ENCODE peak calls at places on chromosomes 1 and 21, in five cellular contexts. Z, Q, X, J and D are unnamed samples.

GRCh38 chr1:235938714-235939487 is 72.2 kb upstream of the LYST start:
- DNase-seq in J (no peak), X (no peak), Q (no peak), Z (no peak), D (no peak)

GRCh38 chr1:234529661-234530237 is 50.8 kb upstream of the TARBP1 start:
- DNase-seq in Q (no peak), J (no peak), X (no peak), Z (no peak), D (no peak)

GRCh38 chr1:223364685-223365382 is 858 bp upstream of the SUSD4 start:
- DNase-seq in Z (no peak), J (peak; percentile 77), Q (no peak), X (no peak), D (no peak)

GRCh38 chr1:175207971-175208370 is 15.4 kb upstream of the KIAA0040 start:
- DNase-seq in Q (no peak), J (no peak), Z (no peak), X (no peak), D (no peak)

GRCh38 chr1:43711524-43712386 is 4.4 kb downstream of the ST3GAL3 start:
- DNase-seq in Q (no peak), J (no peak), X (peak; percentile 65), Z (no peak), D (no peak)

GRCh38 chr1:181113061-181113695 is 24.7 kb downstream of the IER5 start:
- DNase-seq in J (no peak), Z (peak; percentile 63), Q (no peak), X (peak; percentile 88), D (peak; percentile 41)

GRCh38 chr1:156387899-156388813 is 19.1 kb downstream of the RHBG start:
- DNase-seq in X (no peak), J (peak; percentile 75), Z (no peak), Q (no peak), D (peak; percentile 37)

GRCh38 chr1:224178894-224179293 is 4.1 kb upstream of the DEGS1 start:
- DNase-seq in X (no peak), J (no peak), Q (no peak), Z (no peak), D (no peak)

GRCh38 chr1:27147842-27148518 is 6.9 kb downstream of the SLC9A1 start:
- DNase-seq in Z (no peak), Q (peak; percentile 68), J (no peak), X (no peak), D (no peak)

GRCh38 chr1:74246266-74246665 is 11.1 kb downstream of the TNNI3K start:
- DNase-seq in X (no peak), Z (peak; percentile 3), J (no peak), Q (no peak), D (no peak)

GRCh38 chr1:7469255-7469938 is 301.7 kb upstream of the VAMP3 start:
- DNase-seq in Z (no peak), J (no peak), X (no peak), Q (no peak), D (no peak)

GRCh38 chr1:15749399-15750291 is 7.3 kb downstream of the TMEM82 start:
- DNase-seq in Z (no peak), Q (no peak), X (peak; percentile 24), J (peak; percentile 40), D (no peak)

GRCh38 chr1:198837276-198838021 is 198.6 kb downstream of the PTPRC start:
- DNase-seq in Q (peak; percentile 10), Z (no peak), X (peak; percentile 18), J (no peak), D (no peak)

GRCh38 chr1:88062650-88063153 is 621.4 kb upstream of the PKN2 start:
- DNase-seq in Q (no peak), J (no peak), X (no peak), Z (no peak), D (no peak)

GRCh38 chr1:239619190-239619589 is 232.8 kb downstream of the CHRM3 start:
- DNase-seq in Z (no peak), Q (no peak), X (no peak), J (no peak), D (no peak)

GRCh38 chr1:38059632-38060286 is 13.2 kb upstream of the POU3F1 start:
- DNase-seq in Z (no peak), J (no peak), X (no peak), Q (no peak), D (no peak)

GRCh38 chr21:43308511-43309283 is 118.2 kb downstream of the SIK1 start:
- DNase-seq in Q (no peak), Z (no peak), J (no peak), X (no peak), D (no peak)

GRCh38 chr21:21213297-21213696 is 215.1 kb downstream of the NCAM2 start:
- DNase-seq in Z (no peak), X (no peak), Q (no peak), J (no peak), D (no peak)

GRCh38 chr1:44962729-44963128 is 23.7 kb downstream of the EIF2B3 start:
- DNase-seq in Q (no peak), J (no peak), X (no peak), Z (no peak), D (no peak)

GRCh38 chr1:112803906-112804762 is 89.0 kb upstream of the PPM1J start:
- DNase-seq in J (peak; percentile 90), X (peak; percentile 87), Z (peak; percentile 61), Q (peak; percentile 63), D (peak; percentile 88)

GRCh38 chr1:147541672-147542548 is 609 bp downstream of the BCL9 start:
- DNase-seq in Q (peak; percentile 39), Z (no peak), X (peak; percentile 41), J (peak; percentile 83), D (peak; percentile 69)

GRCh38 chr1:109768700-109769325 is 5.1 kb upstream of the EPS8L3 start:
- DNase-seq in X (no peak), Z (no peak), J (no peak), Q (no peak), D (no peak)

GRCh38 chr1:236979149-236979890 is 24.9 kb downstream of the MT1HL1 start:
- DNase-seq in X (no peak), Z (no peak), Q (no peak), J (no peak), D (no peak)

GRCh38 chr1:241990040-241990439 is 8.9 kb downstream of the MAP1LC3C start:
- DNase-seq in J (peak; percentile 47), X (peak; percentile 97), Q (no peak), Z (peak; percentile 76), D (peak; percentile 65)

GRCh38 chr21:37870229-37870628 is 46.0 kb downstream of the KCNJ6 start:
- DNase-seq in J (no peak), X (no peak), Z (no peak), Q (no peak), D (no peak)

GRCh38 chr1:54124472-54124871 is 28.3 kb downstream of the CDCP2 start:
- DNase-seq in Z (no peak), J (peak; percentile 70), Q (no peak), X (no peak), D (peak; percentile 66)

GRCh38 chr1:181490276-181490675 is 7.0 kb downstream of the CACNA1E start:
- DNase-seq in Z (no peak), X (no peak), Q (no peak), J (no peak), D (no peak)

GRCh38 chr1:23118957-23119792 is 49.5 kb downstream of the LUZP1 start:
- DNase-seq in J (no peak), Z (no peak), X (no peak), Q (no peak), D (no peak)
- H3K4me2 ChIP-seq in J (no peak overlapping the region), Z (no peak overlapping the region), X (no peak overlapping the region), Q (peak overlapping the region; percentile 51), D (peak overlapping the region; percentile 5)

DNA sequence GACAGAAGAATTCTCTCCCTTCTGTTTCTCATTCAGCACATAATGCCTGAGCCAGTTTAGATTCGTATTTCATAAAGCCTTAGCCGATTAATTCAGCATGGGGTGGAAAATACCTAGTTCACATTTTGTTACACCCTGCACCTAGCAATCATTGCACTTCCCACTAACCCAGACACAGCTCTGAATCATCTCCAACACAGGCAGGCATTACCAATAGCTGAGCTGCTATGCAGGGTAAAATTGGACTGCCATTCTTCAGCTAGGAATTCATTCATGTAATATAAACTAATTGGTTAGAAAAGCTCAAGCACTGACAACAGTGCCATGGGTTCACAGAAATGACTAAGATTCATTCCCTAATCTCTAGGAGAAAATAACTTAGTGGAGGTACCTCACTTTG is 26.9 kb upstream of the NKAIN1 start:
- DNase-seq in J (no peak), X (no peak), Q (no peak), Z (no peak), D (no peak)
- TF ChIP-seq EZH2phosphoT487 in J (no peak), X (no peak), Q (no peak), Z (no peak), D (no peak)

GRCh38 chr1:165875171-165875570 is 47.8 kb downstream of the UCK2 start:
- DNase-seq in Q (no peak), J (no peak), X (no peak), Z (no peak), D (no peak)

GRCh38 chr1:165869343-165869742 is 41.9 kb downstream of the UCK2 start:
- DNase-seq in J (peak; percentile 27), X (no peak), Z (no peak), Q (no peak), D (no peak)

GRCh38 chr1:165873481-165873880 is 46.1 kb downstream of the UCK2 start:
- DNase-seq in X (no peak), Q (no peak), Z (no peak), J (no peak), D (no peak)

GRCh38 chr1:165874643-165875042 is 47.2 kb downstream of the UCK2 start:
- DNase-seq in Z (no peak), X (no peak), J (no peak), Q (no peak), D (no peak)

DNA sequence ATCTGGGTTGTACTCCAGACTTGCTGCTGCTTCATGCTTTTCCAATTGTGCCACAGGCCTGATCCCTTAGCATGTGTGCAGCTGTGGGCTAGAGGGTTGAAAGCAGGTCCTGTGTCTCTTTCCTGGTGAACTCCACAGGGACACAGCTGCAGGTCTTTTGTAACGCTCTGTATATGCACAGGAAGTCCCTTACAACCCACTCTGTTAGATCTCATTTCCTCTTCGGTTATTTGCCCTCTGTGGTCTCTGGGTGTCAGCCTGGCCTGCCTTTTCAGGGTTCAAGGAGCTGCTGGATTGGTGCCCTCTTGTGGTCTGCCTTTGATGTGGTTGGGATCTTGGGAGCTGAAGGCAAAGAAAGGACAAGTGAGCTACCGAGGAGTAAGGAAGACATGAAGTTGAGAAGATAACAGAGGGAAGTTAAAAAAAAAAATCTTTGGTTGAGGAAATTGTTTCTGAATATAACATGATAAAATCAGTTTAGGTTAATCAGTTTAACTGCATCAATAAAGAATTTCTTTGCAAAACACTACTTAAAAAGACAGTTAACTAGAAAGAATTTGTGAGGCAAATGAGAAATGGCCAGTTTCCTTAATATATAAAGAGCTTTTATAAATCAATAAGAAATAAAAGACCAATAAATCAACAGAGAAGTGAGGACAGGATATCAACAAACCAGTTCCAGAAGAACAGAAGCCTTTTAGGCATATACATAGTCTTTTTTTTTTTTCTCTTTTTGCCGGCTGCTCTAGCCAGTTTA is 44.1 kb downstream of the UCK2 start:
- DNase-seq in J (peak; percentile 75), Q (peak; percentile 84), Z (peak; percentile 79), X (peak; percentile 33), D (peak; percentile 23)
- H3K4me2 ChIP-seq in J (no peak overlapping the region), Q (peak overlapping the region; percentile 58), Z (peak overlapping the region; percentile 52), X (no peak overlapping the region), D (no peak overlapping the region)

GRCh38 chr1:155171836-155172731 is 1.0 kb downstream of the KRTCAP2 start:
- DNase-seq in Q (no peak), J (no peak), Z (no peak), X (no peak), D (no peak)

GRCh38 chr1:155175281-155175926 is 1.8 kb downstream of the TRIM46 start:
- DNase-seq in Q (no peak), J (no peak), Z (no peak), X (no peak), D (no peak)

GRCh38 chr1:155174334-155175280 is 958 bp downstream of the TRIM46 start:
- DNase-seq in Z (no peak), X (peak; percentile 22), J (peak; percentile 87), Q (peak; percentile 50), D (peak; percentile 48)

GRCh38 chr1:155172732-155173477 is at the start of gene KRTCAP2:
- DNase-seq in X (peak; percentile 99), Q (peak; percentile 98), Z (peak; percentile 91), J (peak; percentile 98), D (peak; percentile 98)

GRCh38 chr1:155173478-155174333 is at the start of gene TRIM46:
- DNase-seq in J (peak; percentile 85), Q (peak; percentile 72), X (peak; percentile 54), Z (no peak), D (peak; percentile 48)
- TF ChIP-seq EZH2phosphoT487 in J (no peak), Q (no peak), X (no peak), Z (no peak), D (no peak)